ENCODE peak calls at places on chromosomes 13 and 19, in six cellular contexts. One of them, this sample, is unnamed.

GRCh38 chr13:98370806-98371553 is 193.9 kb upstream of the RNF113B start:
- DNase-seq in T-helper 17 cell: no peak
- DNase-seq in neural progenitor cell: no peak
- DNase-seq in H1: peak; percentile 45
- DNase-seq in fibroblast of pulmonary artery: peak; percentile 84
- DNase-seq in HAP-1: no peak
- DNase-seq in this sample: peak; percentile 17

GRCh38 chr13:96751089-96751488 is 243.2 kb downstream of the OXGR1 start:
- DNase-seq in H1: no peak
- DNase-seq in HAP-1: no peak
- DNase-seq in neural progenitor cell: no peak
- DNase-seq in fibroblast of pulmonary artery: no peak
- DNase-seq in T-helper 17 cell: no peak
- DNase-seq in this sample: no peak

GRCh38 chr19:5621945-5622464 is 571 bp downstream of the SAFB2 start:
- DNase-seq in neural progenitor cell: peak; percentile 29
- DNase-seq in H1: peak; percentile 49
- DNase-seq in HAP-1: no peak
- DNase-seq in fibroblast of pulmonary artery: no peak
- DNase-seq in T-helper 17 cell: no peak
- DNase-seq in this sample: no peak

GRCh38 chr13:107271226-107271625 is 703.3 kb upstream of the ARGLU1 start:
- DNase-seq in HAP-1: no peak
- DNase-seq in fibroblast of pulmonary artery: peak; percentile 72
- DNase-seq in T-helper 17 cell: no peak
- DNase-seq in neural progenitor cell: peak; percentile 76
- DNase-seq in H1: peak; percentile 49
- DNase-seq in this sample: peak; percentile 93

GRCh38 chr19:40771101-40771539 is 4.2 kb upstream of the MIA start:
- DNase-seq in T-helper 17 cell: no peak
- DNase-seq in HAP-1: no peak
- DNase-seq in H1: no peak
- DNase-seq in neural progenitor cell: no peak
- DNase-seq in fibroblast of pulmonary artery: no peak
- DNase-seq in this sample: peak; percentile 36

GRCh38 chr13:46593403-46593802 is 40.4 kb downstream of the LRCH1 start:
- DNase-seq in T-helper 17 cell: peak; percentile 18
- DNase-seq in H1: no peak
- DNase-seq in neural progenitor cell: no peak
- DNase-seq in HAP-1: no peak
- DNase-seq in fibroblast of pulmonary artery: no peak
- DNase-seq in this sample: no peak

GRCh38 chr19:7748756-7749155 is 1.4 kb upstream of the CD209 start:
- DNase-seq in fibroblast of pulmonary artery: peak; percentile 15
- DNase-seq in T-helper 17 cell: no peak
- DNase-seq in neural progenitor cell: no peak
- DNase-seq in HAP-1: peak; percentile 3
- DNase-seq in H1: peak; percentile 60
- DNase-seq in this sample: peak; percentile 27

GRCh38 chr13:66074018-66074615 is 1156.0 kb downstream of the PCDH9 start:
- DNase-seq in T-helper 17 cell: no peak
- DNase-seq in neural progenitor cell: no peak
- DNase-seq in HAP-1: no peak
- DNase-seq in fibroblast of pulmonary artery: no peak
- DNase-seq in H1: no peak
- DNase-seq in this sample: no peak

GRCh38 chr19:39212377-39212742 is 8.3 kb upstream of the SYCN start:
- DNase-seq in neural progenitor cell: peak; percentile 71
- DNase-seq in T-helper 17 cell: peak; percentile 47
- DNase-seq in H1: peak; percentile 85
- DNase-seq in HAP-1: peak; percentile 12
- DNase-seq in fibroblast of pulmonary artery: peak; percentile 21
- DNase-seq in this sample: peak; percentile 48

GRCh38 chr19:10546817-10547216 is 3.1 kb downstream of the ATG4D start:
- DNase-seq in fibroblast of pulmonary artery: no peak
- DNase-seq in neural progenitor cell: no peak
- DNase-seq in H1: no peak
- DNase-seq in T-helper 17 cell: no peak
- DNase-seq in HAP-1: no peak
- DNase-seq in this sample: no peak

GRCh38 chr13:85772379-85772778 is 26.8 kb downstream of the SLITRK6 start:
- DNase-seq in fibroblast of pulmonary artery: peak; percentile 50
- DNase-seq in neural progenitor cell: no peak
- DNase-seq in T-helper 17 cell: no peak
- DNase-seq in H1: no peak
- DNase-seq in HAP-1: no peak
- DNase-seq in this sample: no peak

GRCh38 chr13:25171517-25172302 is at the start of gene AMER2:
- DNase-seq in HAP-1: peak; percentile 52
- DNase-seq in neural progenitor cell: peak; percentile 86
- DNase-seq in T-helper 17 cell: no peak
- DNase-seq in H1: peak; percentile 64
- DNase-seq in fibroblast of pulmonary artery: peak; percentile 16
- DNase-seq in this sample: peak; percentile 86

GRCh38 chr19:18464646-18465045 is 26.7 kb upstream of the ISYNA1 start:
- DNase-seq in neural progenitor cell: no peak
- DNase-seq in fibroblast of pulmonary artery: peak; percentile 89
- DNase-seq in HAP-1: no peak
- DNase-seq in T-helper 17 cell: no peak
- DNase-seq in H1: no peak
- DNase-seq in this sample: no peak

GRCh38 chr13:111449041-111449440 is 128.6 kb downstream of the TEX29 start:
- DNase-seq in H1: no peak
- DNase-seq in T-helper 17 cell: no peak
- DNase-seq in HAP-1: no peak
- DNase-seq in neural progenitor cell: no peak
- DNase-seq in fibroblast of pulmonary artery: no peak
- DNase-seq in this sample: no peak

GRCh38 chr19:6270076-6270745 is 9.6 kb downstream of the MLLT1 start:
- DNase-seq in fibroblast of pulmonary artery: no peak
- DNase-seq in T-helper 17 cell: no peak
- DNase-seq in HAP-1: no peak
- DNase-seq in neural progenitor cell: no peak
- DNase-seq in H1: no peak
- DNase-seq in this sample: no peak

GRCh38 chr13:111531505-111531904 is 211.1 kb downstream of the TEX29 start:
- DNase-seq in fibroblast of pulmonary artery: peak; percentile 3
- DNase-seq in H1: no peak
- DNase-seq in T-helper 17 cell: no peak
- DNase-seq in HAP-1: peak; percentile 8
- DNase-seq in neural progenitor cell: no peak
- DNase-seq in this sample: no peak

GRCh38 chr19:12995596-12996541 is 594 bp downstream of the NFIX start:
- DNase-seq in neural progenitor cell: no peak
- DNase-seq in HAP-1: no peak
- DNase-seq in T-helper 17 cell: no peak
- DNase-seq in H1: no peak
- DNase-seq in fibroblast of pulmonary artery: peak; percentile 43
- DNase-seq in this sample: peak; percentile 35

GRCh38 chr13:19861762-19862161 is 1.7 kb downstream of the ZMYM5 start:
- DNase-seq in T-helper 17 cell: no peak
- DNase-seq in fibroblast of pulmonary artery: no peak
- DNase-seq in neural progenitor cell: no peak
- DNase-seq in HAP-1: no peak
- DNase-seq in H1: no peak
- DNase-seq in this sample: no peak

GRCh38 chr19:18967358-18968146 is 26.5 kb upstream of the HOMER3 start:
- DNase-seq in neural progenitor cell: no peak
- DNase-seq in HAP-1: no peak
- DNase-seq in H1: no peak
- DNase-seq in T-helper 17 cell: no peak
- DNase-seq in fibroblast of pulmonary artery: peak; percentile 85
- DNase-seq in this sample: no peak

GRCh38 chr13:46831588-46832194 is 34.7 kb upstream of the ESD start:
- DNase-seq in H1: peak; percentile 67
- DNase-seq in neural progenitor cell: peak; percentile 61
- DNase-seq in HAP-1: peak; percentile 24
- DNase-seq in T-helper 17 cell: peak; percentile 7
- DNase-seq in fibroblast of pulmonary artery: peak; percentile 69
- DNase-seq in this sample: peak; percentile 69

GRCh38 chr19:1435378-1435989 is 2.7 kb upstream of the RPS15 start:
- DNase-seq in H1: no peak
- DNase-seq in T-helper 17 cell: no peak
- DNase-seq in neural progenitor cell: no peak
- DNase-seq in fibroblast of pulmonary artery: no peak
- DNase-seq in HAP-1: no peak
- DNase-seq in this sample: no peak

GRCh38 chr19:30535011-30535410 is 162.8 kb downstream of the ZNF536 start:
- DNase-seq in H1: no peak
- DNase-seq in neural progenitor cell: no peak
- DNase-seq in HAP-1: no peak
- DNase-seq in fibroblast of pulmonary artery: no peak
- DNase-seq in T-helper 17 cell: no peak
- DNase-seq in this sample: no peak

GRCh38 chr13:101291647-101292515 is 124.4 kb downstream of the NALCN start:
- DNase-seq in HAP-1: no peak
- DNase-seq in neural progenitor cell: no peak
- DNase-seq in fibroblast of pulmonary artery: no peak
- DNase-seq in H1: no peak
- DNase-seq in T-helper 17 cell: no peak
- DNase-seq in this sample: no peak

GRCh38 chr19:44600466-44600865 is 12.9 kb upstream of the IGSF23 start:
- DNase-seq in T-helper 17 cell: no peak
- DNase-seq in neural progenitor cell: no peak
- DNase-seq in fibroblast of pulmonary artery: no peak
- DNase-seq in HAP-1: peak; percentile 49
- DNase-seq in H1: no peak
- DNase-seq in this sample: no peak

This sample was measured in A673.